ENCODE peak calls at places on chromosomes 4 and X, in four cellular contexts. One of them, this sample, is unnamed.

GRCh38 chrX:48966796-48967579 is 4.7 kb downstream of the KCND1 start:
- DNase-seq in fibroblast of lung: peak; percentile 31
- DNase-seq in ovary: no peak
- DNase-seq in suprapubic skin: no peak
- DNase-seq in this sample: no peak

GRCh38 chrX:152861116-152861515 is 30.3 kb downstream of the NSDHL start:
- DNase-seq in fibroblast of lung: peak; percentile 67
- DNase-seq in ovary: no peak
- DNase-seq in suprapubic skin: no peak
- DNase-seq in this sample: no peak

GRCh38 chr4:168707205-168707604 is 210.4 kb downstream of the PALLD start:
- DNase-seq in fibroblast of lung: no peak
- DNase-seq in ovary: no peak
- DNase-seq in suprapubic skin: no peak
- DNase-seq in this sample: no peak

GRCh38 chr4:61336488-61336887 is 136.4 kb downstream of the ADGRL3 start:
- DNase-seq in fibroblast of lung: no peak
- DNase-seq in ovary: no peak
- DNase-seq in suprapubic skin: no peak
- DNase-seq in this sample: peak; percentile 21

GRCh38 chr4:29900336-29900735 is 819.8 kb upstream of the PCDH7 start:
- DNase-seq in fibroblast of lung: peak; percentile 2
- DNase-seq in ovary: no peak
- DNase-seq in suprapubic skin: no peak
- DNase-seq in this sample: no peak

GRCh38 chrX:136450050-136450830 is 37.5 kb upstream of the BRS3 start:
- DNase-seq in fibroblast of lung: no peak
- DNase-seq in ovary: no peak
- DNase-seq in suprapubic skin: no peak
- DNase-seq in this sample: no peak

GRCh38 chrX:50813843-50814661 is at the start of gene SHROOM4:
- DNase-seq in fibroblast of lung: peak; percentile 47
- DNase-seq in ovary: peak; percentile 56
- DNase-seq in suprapubic skin: no peak
- DNase-seq in this sample: peak; percentile 14

GRCh38 chrX:45850775-45851433 is 650.2 kb upstream of the DIPK2B start:
- DNase-seq in fibroblast of lung: peak; percentile 44
- DNase-seq in ovary: peak; percentile 43
- DNase-seq in suprapubic skin: no peak
- DNase-seq in this sample: no peak

GRCh38 chr4:48799157-48799556 is 19.1 kb upstream of the FRYL start:
- DNase-seq in fibroblast of lung: no peak
- DNase-seq in ovary: no peak
- DNase-seq in suprapubic skin: no peak
- DNase-seq in this sample: no peak

GRCh38 chr4:184450743-184451142 is 23.6 kb downstream of the IRF2 start:
- DNase-seq in fibroblast of lung: no peak
- DNase-seq in ovary: no peak
- DNase-seq in suprapubic skin: no peak
- DNase-seq in this sample: no peak
- H3K4me3 ChIP-seq in fibroblast of lung: no peak overlapping the region
- H3K4me3 ChIP-seq in ovary: no peak overlapping the region
- H3K4me3 ChIP-seq in suprapubic skin: no peak overlapping the region
- H3K4me3 ChIP-seq in this sample: no peak overlapping the region

GRCh38 chrX:71621644-71622346 is 3.5 kb upstream of the CXCR3 start:
- DNase-seq in fibroblast of lung: peak; percentile 35
- DNase-seq in ovary: no peak
- DNase-seq in suprapubic skin: no peak
- DNase-seq in this sample: no peak
- H3K4me1 ChIP-seq in fibroblast of lung: peaks cover 3% of the 10 kb centered on the region
- H3K4me1 ChIP-seq in ovary: no peaks in the 10 kb centered on the region
- H3K4me1 ChIP-seq in suprapubic skin: peaks cover 13% of the 10 kb centered on the region
- H3K4me1 ChIP-seq in this sample: peaks cover 21% of the 10 kb centered on the region

GRCh38 chrX:10160221-10160620 is 3.4 kb downstream of the CLCN4 start:
- DNase-seq in fibroblast of lung: no peak
- DNase-seq in ovary: no peak
- DNase-seq in suprapubic skin: no peak
- DNase-seq in this sample: no peak

GRCh38 chrX:10157545-10157944 is 770 bp downstream of the CLCN4 start:
- DNase-seq in fibroblast of lung: peak; percentile 30
- DNase-seq in ovary: no peak
- DNase-seq in suprapubic skin: no peak
- DNase-seq in this sample: no peak

GRCh38 chrX:10157032-10157341 is 212 bp downstream of the CLCN4 start:
- DNase-seq in fibroblast of lung: no peak
- DNase-seq in ovary: no peak
- DNase-seq in suprapubic skin: no peak
- DNase-seq in this sample: no peak

GRCh38 chrX:10159069-10159468 is 2.3 kb downstream of the CLCN4 start:
- DNase-seq in fibroblast of lung: no peak
- DNase-seq in ovary: no peak
- DNase-seq in suprapubic skin: no peak
- DNase-seq in this sample: no peak

GRCh38 chrX:10158279-10158939 is 1.6 kb downstream of the CLCN4 start:
- DNase-seq in fibroblast of lung: no peak
- DNase-seq in ovary: peak; percentile 61
- DNase-seq in suprapubic skin: no peak
- DNase-seq in this sample: no peak
- H3K4me3 ChIP-seq in fibroblast of lung: peak overlapping the region; percentile 55
- H3K4me3 ChIP-seq in ovary: no peak overlapping the region
- H3K4me3 ChIP-seq in suprapubic skin: peak overlapping the region; percentile 38
- H3K4me3 ChIP-seq in this sample: peak overlapping the region; percentile 54

GRCh38 chr4:26891054-26891453 is 30.4 kb downstream of the STIM2 start:
- DNase-seq in fibroblast of lung: no peak
- DNase-seq in ovary: no peak
- DNase-seq in suprapubic skin: no peak
- DNase-seq in this sample: no peak

GRCh38 chr4:26884486-26884988 is 23.9 kb downstream of the STIM2 start:
- DNase-seq in fibroblast of lung: no peak
- DNase-seq in ovary: no peak
- DNase-seq in suprapubic skin: no peak
- DNase-seq in this sample: no peak

GRCh38 chr4:26887809-26888208 is 27.2 kb downstream of the STIM2 start:
- DNase-seq in fibroblast of lung: no peak
- DNase-seq in ovary: no peak
- DNase-seq in suprapubic skin: no peak
- DNase-seq in this sample: no peak

GRCh38 chr4:26885912-26886274 is 25.3 kb downstream of the STIM2 start:
- DNase-seq in fibroblast of lung: no peak
- DNase-seq in ovary: no peak
- DNase-seq in suprapubic skin: no peak
- DNase-seq in this sample: no peak

DNA sequence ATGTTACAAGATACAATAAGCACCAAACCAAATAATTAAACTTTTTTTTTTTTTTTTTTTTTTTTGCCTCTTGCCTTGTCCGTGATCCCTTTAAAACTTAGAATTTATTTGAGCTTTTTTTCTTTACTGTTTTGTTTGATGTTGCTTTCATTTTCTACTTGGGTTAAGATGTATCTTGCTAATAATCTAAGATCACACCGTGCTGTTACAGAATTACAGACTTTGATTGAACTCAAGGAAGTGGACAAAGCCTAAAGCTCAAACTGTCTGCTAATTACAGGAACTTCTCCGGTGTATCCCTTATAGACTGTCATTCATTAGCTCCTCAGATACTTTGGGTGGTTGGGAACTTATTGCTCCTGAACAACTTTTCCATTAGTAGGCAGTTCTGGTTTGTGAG is 26.5 kb downstream of the STIM2 start:
- DNase-seq in fibroblast of lung: no peak
- DNase-seq in ovary: no peak
- DNase-seq in suprapubic skin: no peak
- DNase-seq in this sample: no peak
- H3K4me1 ChIP-seq in fibroblast of lung: no peaks in the 10 kb centered on the region
- H3K4me1 ChIP-seq in ovary: peaks cover 7% of the 10 kb centered on the region
- H3K4me1 ChIP-seq in suprapubic skin: peaks cover 10% of the 10 kb centered on the region
- H3K4me1 ChIP-seq in this sample: peaks cover 26% of the 10 kb centered on the region

GRCh38 chr4:138897818-138898226 is 117.8 kb upstream of the NOCT start:
- DNase-seq in fibroblast of lung: peak; percentile 31
- DNase-seq in ovary: no peak
- DNase-seq in suprapubic skin: no peak
- DNase-seq in this sample: no peak
- H3K4me3 ChIP-seq in fibroblast of lung: no peak overlapping the region
- H3K4me3 ChIP-seq in ovary: no peak overlapping the region
- H3K4me3 ChIP-seq in suprapubic skin: no peak overlapping the region
- H3K4me3 ChIP-seq in this sample: no peak overlapping the region

DNA sequence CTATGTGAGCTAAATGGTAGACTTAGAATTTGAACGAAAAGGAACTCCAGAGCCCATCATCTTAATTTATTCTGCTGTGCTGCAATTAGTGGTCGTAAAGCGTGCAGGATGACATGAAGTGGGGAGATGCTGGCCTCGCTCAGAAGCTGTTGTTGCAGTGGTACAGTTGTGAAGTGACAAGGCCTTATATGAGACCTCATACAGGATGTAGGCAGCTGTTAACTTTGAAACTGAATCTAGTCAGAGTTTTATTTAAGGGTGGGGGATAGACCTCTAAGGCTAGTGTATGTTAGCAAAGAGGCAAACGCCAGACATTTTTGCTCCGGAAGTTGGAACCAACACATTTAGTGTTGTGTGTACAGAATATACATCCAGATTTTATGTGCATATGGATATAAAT is 13.5 kb downstream of the KLF3 start:
- DNase-seq in fibroblast of lung: no peak
- DNase-seq in ovary: no peak
- DNase-seq in suprapubic skin: no peak
- DNase-seq in this sample: no peak
- H3K4me1 ChIP-seq in fibroblast of lung: peaks cover 38% of the 10 kb centered on the region
- H3K4me1 ChIP-seq in ovary: peaks cover 28% of the 10 kb centered on the region
- H3K4me1 ChIP-seq in suprapubic skin: peaks cover 85% of the 10 kb centered on the region
- H3K4me1 ChIP-seq in this sample: peaks cover 99% of the 10 kb centered on the region

DNA sequence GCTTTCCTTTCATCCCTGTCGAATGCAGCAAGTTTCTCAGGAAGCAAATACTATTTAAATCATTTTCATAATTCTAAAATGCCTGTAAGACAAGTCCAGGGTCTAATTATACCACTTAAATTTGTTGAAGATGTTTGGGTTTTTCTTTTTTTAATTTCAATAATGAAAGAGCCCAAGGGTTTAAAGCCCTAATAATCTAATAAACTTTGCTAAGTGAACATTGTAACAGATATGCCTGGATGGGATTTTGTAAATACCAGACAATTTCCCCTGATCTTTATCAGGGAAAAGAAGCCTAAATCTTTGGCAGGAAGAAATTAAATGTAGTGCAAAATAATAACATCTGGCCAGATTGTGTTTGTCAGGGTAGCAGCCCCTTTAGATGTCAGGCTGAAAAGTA is 45.7 kb downstream of the GPC3 start:
- DNase-seq in fibroblast of lung: no peak
- DNase-seq in ovary: no peak
- DNase-seq in suprapubic skin: no peak
- DNase-seq in this sample: no peak
- H3K4me3 ChIP-seq in fibroblast of lung: no peak overlapping the region
- H3K4me3 ChIP-seq in ovary: no peak overlapping the region
- H3K4me3 ChIP-seq in suprapubic skin: no peak overlapping the region
- H3K4me3 ChIP-seq in this sample: no peak overlapping the region

DNA sequence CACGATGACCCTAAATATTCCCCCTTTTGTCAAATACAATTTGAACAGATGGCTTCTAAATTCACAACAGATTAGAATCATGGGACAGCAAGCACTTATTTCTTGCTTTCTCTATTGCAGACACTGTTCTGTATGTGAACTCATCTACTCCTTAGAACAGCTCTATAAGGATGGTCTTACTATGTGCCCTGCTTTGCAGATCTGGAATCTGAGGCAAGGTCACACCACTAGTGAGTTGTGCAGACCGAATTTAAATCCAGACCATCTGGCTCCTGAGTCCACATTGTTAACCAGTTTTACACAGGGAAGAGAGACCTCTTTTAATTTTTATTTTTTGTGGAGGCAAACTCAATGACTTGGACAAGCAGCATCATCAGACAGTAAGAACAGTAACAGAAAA is 50.2 kb downstream of the GPRIN3 start:
- DNase-seq in fibroblast of lung: no peak
- DNase-seq in ovary: no peak
- DNase-seq in suprapubic skin: no peak
- DNase-seq in this sample: no peak
- H3K4me1 ChIP-seq in fibroblast of lung: no peaks in the 10 kb centered on the region
- H3K4me1 ChIP-seq in ovary: no peaks in the 10 kb centered on the region
- H3K4me1 ChIP-seq in suprapubic skin: no peaks in the 10 kb centered on the region
- H3K4me1 ChIP-seq in this sample: no peaks in the 10 kb centered on the region

GRCh38 chr4:85478576-85478975 is 3.6 kb downstream of the ARHGAP24 start:
- DNase-seq in fibroblast of lung: peak; percentile 35
- DNase-seq in ovary: no peak
- DNase-seq in suprapubic skin: no peak
- DNase-seq in this sample: no peak
- H3K4me3 ChIP-seq in fibroblast of lung: no peak overlapping the region
- H3K4me3 ChIP-seq in ovary: no peak overlapping the region
- H3K4me3 ChIP-seq in suprapubic skin: no peak overlapping the region
- H3K4me3 ChIP-seq in this sample: no peak overlapping the region

This sample was measured in tibial nerve.